ENCODE peak calls at places on chromosomes 2 and 18, in six cellular contexts. One of them, this sample, is unnamed.

GRCh38 chr2:208256192-208256782 is 1.4 kb upstream of the IDH1 start:
- DNase-seq in SK-N-SH: no peak
- DNase-seq in left lung: no peak
- DNase-seq in colonic mucosa: no peak
- DNase-seq in ovary: no peak
- DNase-seq in neuronal stem cell: no peak
- DNase-seq in this sample: no peak

GRCh38 chr18:12589419-12589818 is 68.5 kb downstream of the SPIRE1 start:
- DNase-seq in SK-N-SH: peak
- DNase-seq in left lung: no peak
- DNase-seq in colonic mucosa: no peak
- DNase-seq in ovary: no peak
- DNase-seq in neuronal stem cell: no peak
- DNase-seq in this sample: no peak

GRCh38 chr2:133644850-133645249 is 76.6 kb upstream of the NCKAP5 start:
- DNase-seq in SK-N-SH: no peak
- DNase-seq in left lung: no peak
- DNase-seq in colonic mucosa: no peak
- DNase-seq in ovary: no peak
- DNase-seq in neuronal stem cell: no peak
- DNase-seq in this sample: no peak

GRCh38 chr2:40401896-40402295 is 50.0 kb downstream of the SLC8A1 start:
- DNase-seq in SK-N-SH: no peak
- DNase-seq in left lung: no peak
- DNase-seq in colonic mucosa: no peak
- DNase-seq in ovary: no peak
- DNase-seq in neuronal stem cell: no peak
- DNase-seq in this sample: peak

GRCh38 chr2:85411405-85411748 is 1.2 kb upstream of the CAPG start:
- DNase-seq in SK-N-SH: no peak
- DNase-seq in left lung: no peak
- DNase-seq in colonic mucosa: no peak
- DNase-seq in ovary: no peak
- DNase-seq in neuronal stem cell: no peak
- DNase-seq in this sample: no peak

GRCh38 chr2:39706350-39706749 is 40.6 kb downstream of the TMEM178A start:
- DNase-seq in SK-N-SH: no peak
- DNase-seq in left lung: no peak
- DNase-seq in colonic mucosa: no peak
- DNase-seq in ovary: no peak
- DNase-seq in neuronal stem cell: no peak
- DNase-seq in this sample: no peak

GRCh38 chr2:39492095-39492590 is 55.1 kb upstream of the MAP4K3 start:
- DNase-seq in SK-N-SH: no peak
- DNase-seq in left lung: no peak
- DNase-seq in colonic mucosa: no peak
- DNase-seq in ovary: no peak
- DNase-seq in neuronal stem cell: no peak
- DNase-seq in this sample: peak

GRCh38 chr2:76679025-76679396 is 843.2 kb downstream of the LRRTM4 start:
- DNase-seq in SK-N-SH: no peak
- DNase-seq in left lung: no peak
- DNase-seq in colonic mucosa: no peak
- DNase-seq in ovary: no peak
- DNase-seq in neuronal stem cell: no peak
- DNase-seq in this sample: no peak

GRCh38 chr2:127220102-127220806 is at the start of gene CYP27C1:
- DNase-seq in SK-N-SH: peak
- DNase-seq in left lung: no peak
- DNase-seq in colonic mucosa: no peak
- DNase-seq in ovary: no peak
- DNase-seq in neuronal stem cell: peak
- DNase-seq in this sample: peak

GRCh38 chr2:85902496-85902895 is 13.7 kb upstream of the ST3GAL5 start:
- DNase-seq in SK-N-SH: no peak
- DNase-seq in left lung: no peak
- DNase-seq in colonic mucosa: no peak
- DNase-seq in ovary: no peak
- DNase-seq in neuronal stem cell: no peak
- DNase-seq in this sample: peak

GRCh38 chr2:65164379-65165023 is 34.6 kb upstream of the RAB1A start:
- DNase-seq in SK-N-SH: no peak
- DNase-seq in left lung: no peak
- DNase-seq in colonic mucosa: no peak
- DNase-seq in ovary: no peak
- DNase-seq in neuronal stem cell: no peak
- DNase-seq in this sample: peak

GRCh38 chr2:224984641-224985040 is 57.6 kb downstream of the DOCK10 start:
- DNase-seq in SK-N-SH: no peak
- DNase-seq in left lung: no peak
- DNase-seq in colonic mucosa: no peak
- DNase-seq in ovary: no peak
- DNase-seq in neuronal stem cell: no peak
- DNase-seq in this sample: no peak

GRCh38 chr2:43482974-43483373 is 112.9 kb downstream of the THADA start:
- DNase-seq in SK-N-SH: no peak
- DNase-seq in left lung: no peak
- DNase-seq in colonic mucosa: no peak
- DNase-seq in ovary: no peak
- DNase-seq in neuronal stem cell: no peak
- DNase-seq in this sample: peak

GRCh38 chr2:233210843-233211600 is 40.5 kb upstream of the ATG16L1 start:
- DNase-seq in SK-N-SH: no peak
- DNase-seq in left lung: peak
- DNase-seq in colonic mucosa: peak
- DNase-seq in ovary: peak
- DNase-seq in neuronal stem cell: no peak
- DNase-seq in this sample: peak

GRCh38 chr2:240191001-240191400 is 50.5 kb upstream of the OTOS start:
- DNase-seq in SK-N-SH: no peak
- DNase-seq in left lung: no peak
- DNase-seq in colonic mucosa: no peak
- DNase-seq in ovary: no peak
- DNase-seq in neuronal stem cell: no peak
- DNase-seq in this sample: no peak

GRCh38 chr2:16130906-16131400 is 190.6 kb downstream of the MYCN start:
- DNase-seq in SK-N-SH: no peak
- DNase-seq in left lung: no peak
- DNase-seq in colonic mucosa: peak
- DNase-seq in ovary: no peak
- DNase-seq in neuronal stem cell: no peak
- DNase-seq in this sample: no peak

GRCh38 chr18:58128286-58129018 is 84.4 kb downstream of the NEDD4L start:
- DNase-seq in SK-N-SH: no peak
- DNase-seq in left lung: no peak
- DNase-seq in colonic mucosa: peak
- DNase-seq in ovary: no peak
- DNase-seq in neuronal stem cell: no peak
- DNase-seq in this sample: no peak

GRCh38 chr2:26243643-26244478 is 571 bp downstream of the HADHA start:
- DNase-seq in SK-N-SH: peak
- DNase-seq in left lung: no peak
- DNase-seq in colonic mucosa: no peak
- DNase-seq in ovary: no peak
- DNase-seq in neuronal stem cell: peak
- DNase-seq in this sample: peak

GRCh38 chr2:240639566-240639965 is 14.3 kb downstream of the GPR35 start:
- DNase-seq in SK-N-SH: no peak
- DNase-seq in left lung: peak
- DNase-seq in colonic mucosa: no peak
- DNase-seq in ovary: no peak
- DNase-seq in neuronal stem cell: no peak
- DNase-seq in this sample: no peak

GRCh38 chr2:21229302-21229701 is 105.5 kb downstream of the TDRD15 start:
- DNase-seq in SK-N-SH: no peak
- DNase-seq in left lung: no peak
- DNase-seq in colonic mucosa: no peak
- DNase-seq in ovary: no peak
- DNase-seq in neuronal stem cell: no peak
- DNase-seq in this sample: no peak

GRCh38 chr2:108925286-108925685 is 63.7 kb downstream of the EDAR start:
- DNase-seq in SK-N-SH: no peak
- DNase-seq in left lung: no peak
- DNase-seq in colonic mucosa: no peak
- DNase-seq in ovary: no peak
- DNase-seq in neuronal stem cell: no peak
- DNase-seq in this sample: no peak

GRCh38 chr2:71608441-71608840 is 155.1 kb downstream of the DYSF start:
- DNase-seq in SK-N-SH: no peak
- DNase-seq in left lung: peak
- DNase-seq in colonic mucosa: no peak
- DNase-seq in ovary: peak
- DNase-seq in neuronal stem cell: no peak
- DNase-seq in this sample: no peak

GRCh38 chr2:34012728-34013302 is 413.7 kb upstream of the FAM98A start:
- DNase-seq in SK-N-SH: peak
- DNase-seq in left lung: peak
- DNase-seq in colonic mucosa: peak
- DNase-seq in ovary: no peak
- DNase-seq in neuronal stem cell: peak
- DNase-seq in this sample: peak

GRCh38 chr18:67139899-67140298 is 376.6 kb downstream of the DSEL start:
- DNase-seq in SK-N-SH: no peak
- DNase-seq in left lung: no peak
- DNase-seq in colonic mucosa: no peak
- DNase-seq in ovary: no peak
- DNase-seq in neuronal stem cell: no peak
- DNase-seq in this sample: no peak

GRCh38 chr18:75135158-75135725 is 73.7 kb downstream of the PTGR3 start:
- DNase-seq in SK-N-SH: no peak
- DNase-seq in left lung: peak
- DNase-seq in colonic mucosa: peak
- DNase-seq in ovary: no peak
- DNase-seq in neuronal stem cell: no peak
- DNase-seq in this sample: no peak

GRCh38 chr2:37809931-37810570 is 115.0 kb upstream of the RMDN2 start:
- DNase-seq in SK-N-SH: no peak
- DNase-seq in left lung: no peak
- DNase-seq in colonic mucosa: no peak
- DNase-seq in ovary: no peak
- DNase-seq in neuronal stem cell: no peak
- DNase-seq in this sample: no peak

GRCh38 chr18:3262234-3263171 is 570 bp downstream of the MYL12B start:
- DNase-seq in SK-N-SH: no peak
- DNase-seq in left lung: no peak
- DNase-seq in colonic mucosa: peak
- DNase-seq in ovary: no peak
- DNase-seq in neuronal stem cell: no peak
- DNase-seq in this sample: peak

GRCh38 chr2:54226224-54226623 is 29.8 kb downstream of the TSPYL6 start:
- DNase-seq in SK-N-SH: no peak
- DNase-seq in left lung: no peak
- DNase-seq in colonic mucosa: no peak
- DNase-seq in ovary: no peak
- DNase-seq in neuronal stem cell: no peak
- DNase-seq in this sample: no peak

GRCh38 chr2:192741889-192742288 is 547.2 kb upstream of the TMEFF2 start:
- DNase-seq in SK-N-SH: peak
- DNase-seq in left lung: no peak
- DNase-seq in colonic mucosa: no peak
- DNase-seq in ovary: no peak
- DNase-seq in neuronal stem cell: no peak
- DNase-seq in this sample: peak

GRCh38 chr2:105397025-105397722 is 1.7 kb downstream of the FHL2 start:
- DNase-seq in SK-N-SH: no peak
- DNase-seq in left lung: no peak
- DNase-seq in colonic mucosa: no peak
- DNase-seq in ovary: no peak
- DNase-seq in neuronal stem cell: no peak
- DNase-seq in this sample: no peak
- H3K4me3 ChIP-seq in SK-N-SH: peak
- H3K4me3 ChIP-seq in left lung: no peak
- H3K4me3 ChIP-seq in colonic mucosa: peak
- H3K4me3 ChIP-seq in ovary: peak
- H3K4me3 ChIP-seq in neuronal stem cell: no peak
- H3K4me3 ChIP-seq in this sample: peak

GRCh38 chr18:55579888-55580287 is 8.1 kb downstream of the TCF4 start:
- DNase-seq in SK-N-SH: no peak
- DNase-seq in left lung: no peak
- DNase-seq in colonic mucosa: no peak
- DNase-seq in ovary: no peak
- DNase-seq in neuronal stem cell: no peak
- DNase-seq in this sample: peak
- H3K4me3 ChIP-seq in SK-N-SH: no peak
- H3K4me3 ChIP-seq in left lung: no peak
- H3K4me3 ChIP-seq in colonic mucosa: no peak
- H3K4me3 ChIP-seq in ovary: no peak
- H3K4me3 ChIP-seq in neuronal stem cell: no peak
- H3K4me3 ChIP-seq in this sample: no peak

GRCh38 chr2:193818801-193819499 is 1624.2 kb upstream of the TMEFF2 start:
- DNase-seq in SK-N-SH: no peak
- DNase-seq in left lung: peak
- DNase-seq in colonic mucosa: no peak
- DNase-seq in ovary: no peak
- DNase-seq in neuronal stem cell: no peak
- DNase-seq in this sample: no peak
- H3K4me3 ChIP-seq in SK-N-SH: no peak
- H3K4me3 ChIP-seq in left lung: no peak
- H3K4me3 ChIP-seq in colonic mucosa: no peak
- H3K4me3 ChIP-seq in ovary: no peak
- H3K4me3 ChIP-seq in neuronal stem cell: no peak
- H3K4me3 ChIP-seq in this sample: no peak

GRCh38 chr2:63050916-63051794 is 525 bp downstream of the OTX1 start:
- DNase-seq in SK-N-SH: peak
- DNase-seq in left lung: no peak
- DNase-seq in colonic mucosa: no peak
- DNase-seq in ovary: no peak
- DNase-seq in neuronal stem cell: peak
- DNase-seq in this sample: no peak

GRCh38 chr2:63052411-63053234 is 2.0 kb downstream of the OTX1 start:
- DNase-seq in SK-N-SH: peak
- DNase-seq in left lung: no peak
- DNase-seq in colonic mucosa: no peak
- DNase-seq in ovary: no peak
- DNase-seq in neuronal stem cell: no peak
- DNase-seq in this sample: no peak

GRCh38 chr2:63053235-63053888 is 2.7 kb downstream of the OTX1 start:
- DNase-seq in SK-N-SH: no peak
- DNase-seq in left lung: no peak
- DNase-seq in colonic mucosa: no peak
- DNase-seq in ovary: no peak
- DNase-seq in neuronal stem cell: no peak
- DNase-seq in this sample: no peak

GRCh38 chr2:63050186-63050915 is at the start of gene OTX1:
- DNase-seq in SK-N-SH: peak
- DNase-seq in left lung: peak
- DNase-seq in colonic mucosa: peak
- DNase-seq in ovary: no peak
- DNase-seq in neuronal stem cell: peak
- DNase-seq in this sample: peak

DNA sequence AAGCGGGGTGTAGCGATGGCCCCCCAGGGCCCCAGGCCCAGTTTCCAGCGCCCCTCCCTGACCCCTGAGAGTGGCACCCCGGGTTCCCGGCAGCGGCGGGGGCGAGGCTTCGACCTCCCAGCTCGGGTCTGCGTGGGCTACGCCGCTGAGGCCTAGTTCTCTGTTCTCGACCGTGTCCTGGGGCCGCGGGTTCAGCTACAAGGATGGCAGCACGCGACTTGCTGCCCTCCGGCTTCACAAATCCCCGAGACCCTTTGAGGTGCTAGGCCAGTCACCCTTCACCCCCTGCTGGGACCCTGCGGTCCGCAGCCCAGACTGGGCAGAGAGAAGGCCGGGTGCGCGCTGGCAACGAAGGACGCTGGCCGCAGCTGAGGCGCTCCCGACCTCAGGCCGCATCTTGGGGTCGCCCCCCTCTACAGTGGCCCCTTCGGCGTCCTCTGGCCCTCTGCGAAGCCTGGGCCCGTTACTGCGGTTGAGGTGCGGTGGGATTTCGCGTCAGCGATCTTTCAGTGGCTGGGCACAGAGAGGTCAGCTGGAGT is 1.2 kb downstream of the OTX1 start:
- DNase-seq in SK-N-SH: peak
- DNase-seq in left lung: no peak
- DNase-seq in colonic mucosa: no peak
- DNase-seq in ovary: no peak
- DNase-seq in neuronal stem cell: peak
- DNase-seq in this sample: no peak
- H3K4me3 ChIP-seq in SK-N-SH: no peak
- H3K4me3 ChIP-seq in left lung: no peak
- H3K4me3 ChIP-seq in colonic mucosa: no peak
- H3K4me3 ChIP-seq in ovary: no peak
- H3K4me3 ChIP-seq in neuronal stem cell: peak
- H3K4me3 ChIP-seq in this sample: no peak

This sample was measured in cardiac fibroblast.